ENCODE peak calls at places on chromosomes 12 and 14, in eight cellular contexts. One of them, this sample, is unnamed. For H3K9me3, the result is how much of the 10 kb centered on the place peaks cover.

GRCh38 chr14:104235686-104236085 is 97.3 kb downstream of the KIF26A start:
- DNase-seq in IMR-90: no peak
- DNase-seq in spleen: peak
- DNase-seq in A549: no peak
- DNase-seq in gastrocnemius medialis: no peak
- DNase-seq in H1: no peak
- DNase-seq in body of pancreas: peak
- DNase-seq in ovary: peak
- DNase-seq in this sample: no peak

GRCh38 chr14:28461379-28461778 is 305.2 kb upstream of the FOXG1 start:
- DNase-seq in IMR-90: no peak
- DNase-seq in spleen: no peak
- DNase-seq in A549: peak
- DNase-seq in gastrocnemius medialis: no peak
- DNase-seq in H1: no peak
- DNase-seq in body of pancreas: no peak
- DNase-seq in ovary: no peak
- DNase-seq in this sample: no peak

GRCh38 chr14:101964297-101965144 is at the start of gene DYNC1H1:
- DNase-seq in IMR-90: peak
- DNase-seq in spleen: peak
- DNase-seq in A549: peak
- DNase-seq in gastrocnemius medialis: peak
- DNase-seq in H1: peak
- DNase-seq in body of pancreas: peak
- DNase-seq in ovary: peak
- DNase-seq in this sample: peak

GRCh38 chr12:45775465-45775864 is 46.0 kb downstream of the ARID2 start:
- DNase-seq in IMR-90: no peak
- DNase-seq in spleen: no peak
- DNase-seq in A549: no peak
- DNase-seq in gastrocnemius medialis: no peak
- DNase-seq in H1: no peak
- DNase-seq in body of pancreas: no peak
- DNase-seq in ovary: no peak
- DNase-seq in this sample: no peak

GRCh38 chr14:69693823-69694729 is 72.9 kb upstream of the SRSF5 start:
- DNase-seq in IMR-90: no peak
- DNase-seq in spleen: peak
- DNase-seq in A549: peak
- DNase-seq in gastrocnemius medialis: no peak
- DNase-seq in H1: no peak
- DNase-seq in body of pancreas: peak
- DNase-seq in ovary: peak
- DNase-seq in this sample: no peak

GRCh38 chr12:41223600-41223999 is 35.5 kb downstream of the PDZRN4 start:
- DNase-seq in IMR-90: no peak
- DNase-seq in spleen: no peak
- DNase-seq in A549: no peak
- DNase-seq in gastrocnemius medialis: no peak
- DNase-seq in H1: no peak
- DNase-seq in body of pancreas: no peak
- DNase-seq in ovary: no peak
- DNase-seq in this sample: no peak

GRCh38 chr12:109999649-109999971 is 380 bp downstream of the ANKRD13A start:
- DNase-seq in IMR-90: no peak
- DNase-seq in spleen: no peak
- DNase-seq in A549: no peak
- DNase-seq in gastrocnemius medialis: no peak
- DNase-seq in H1: no peak
- DNase-seq in body of pancreas: peak
- DNase-seq in ovary: no peak
- DNase-seq in this sample: no peak

GRCh38 chr14:72476657-72477499 is 417.0 kb downstream of the DPF3 start:
- DNase-seq in IMR-90: peak
- DNase-seq in spleen: no peak
- DNase-seq in A549: peak
- DNase-seq in gastrocnemius medialis: peak
- DNase-seq in H1: peak
- DNase-seq in body of pancreas: no peak
- DNase-seq in ovary: no peak
- DNase-seq in this sample: no peak

GRCh38 chr12:11944321-11944720 is 126.4 kb upstream of the BCL2L14 start:
- DNase-seq in IMR-90: no peak
- DNase-seq in spleen: no peak
- DNase-seq in A549: no peak
- DNase-seq in gastrocnemius medialis: no peak
- DNase-seq in H1: no peak
- DNase-seq in body of pancreas: no peak
- DNase-seq in ovary: no peak
- DNase-seq in this sample: peak

GRCh38 chr14:90820958-90821357 is 4.7 kb upstream of the TTC7B start:
- DNase-seq in IMR-90: peak
- DNase-seq in spleen: peak
- DNase-seq in A549: no peak
- DNase-seq in gastrocnemius medialis: no peak
- DNase-seq in H1: no peak
- DNase-seq in body of pancreas: peak
- DNase-seq in ovary: no peak
- DNase-seq in this sample: no peak

GRCh38 chr12:131454418-131455217 is 256.3 kb upstream of the SFSWAP start:
- DNase-seq in IMR-90: no peak
- DNase-seq in spleen: peak
- DNase-seq in A549: peak
- DNase-seq in gastrocnemius medialis: no peak
- DNase-seq in H1: peak
- DNase-seq in body of pancreas: peak
- DNase-seq in ovary: peak
- DNase-seq in this sample: no peak

GRCh38 chr12:46296822-46297221 is 28.0 kb upstream of the SLC38A1 start:
- DNase-seq in IMR-90: no peak
- DNase-seq in spleen: no peak
- DNase-seq in A549: no peak
- DNase-seq in gastrocnemius medialis: no peak
- DNase-seq in H1: no peak
- DNase-seq in body of pancreas: no peak
- DNase-seq in ovary: no peak
- DNase-seq in this sample: no peak

GRCh38 chr12:133135747-133136146 is 5.3 kb downstream of the ZNF10 start:
- DNase-seq in IMR-90: no peak
- DNase-seq in spleen: no peak
- DNase-seq in A549: no peak
- DNase-seq in gastrocnemius medialis: no peak
- DNase-seq in H1: no peak
- DNase-seq in body of pancreas: no peak
- DNase-seq in ovary: no peak
- DNase-seq in this sample: no peak
- H3K9me3 ChIP-seq in IMR-90: under half
- H3K9me3 ChIP-seq in spleen: half or more
- H3K9me3 ChIP-seq in A549: half or more
- H3K9me3 ChIP-seq in gastrocnemius medialis: under half
- H3K9me3 ChIP-seq in H1: under half
- H3K9me3 ChIP-seq in body of pancreas: under half
- H3K9me3 ChIP-seq in ovary: half or more
- H3K9me3 ChIP-seq in this sample: under half

GRCh38 chr12:32298917-32299316 is 100.4 kb upstream of the FGD4 start:
- DNase-seq in IMR-90: no peak
- DNase-seq in spleen: no peak
- DNase-seq in A549: no peak
- DNase-seq in gastrocnemius medialis: no peak
- DNase-seq in H1: no peak
- DNase-seq in body of pancreas: no peak
- DNase-seq in ovary: no peak
- DNase-seq in this sample: no peak
- TF ChIP-seq POLR2A in IMR-90: no peak
- TF ChIP-seq POLR2A in spleen: no peak
- TF ChIP-seq POLR2A in A549: no peak
- TF ChIP-seq POLR2A in gastrocnemius medialis: no peak
- TF ChIP-seq POLR2A in H1: no peak
- TF ChIP-seq POLR2A in body of pancreas: no peak
- TF ChIP-seq POLR2A in ovary: no peak
- TF ChIP-seq POLR2A in this sample: no peak

GRCh38 chr12:132535046-132535445 is 45.1 kb downstream of the FBRSL1 start:
- DNase-seq in IMR-90: no peak
- DNase-seq in spleen: no peak
- DNase-seq in A549: no peak
- DNase-seq in gastrocnemius medialis: no peak
- DNase-seq in H1: no peak
- DNase-seq in body of pancreas: no peak
- DNase-seq in ovary: no peak
- DNase-seq in this sample: no peak
- H3K9me3 ChIP-seq in IMR-90: under half
- H3K9me3 ChIP-seq in spleen: under half
- H3K9me3 ChIP-seq in A549: half or more
- H3K9me3 ChIP-seq in gastrocnemius medialis: under half
- H3K9me3 ChIP-seq in H1: half or more
- H3K9me3 ChIP-seq in body of pancreas: under half
- H3K9me3 ChIP-seq in ovary: under half
- H3K9me3 ChIP-seq in this sample: under half

DNA sequence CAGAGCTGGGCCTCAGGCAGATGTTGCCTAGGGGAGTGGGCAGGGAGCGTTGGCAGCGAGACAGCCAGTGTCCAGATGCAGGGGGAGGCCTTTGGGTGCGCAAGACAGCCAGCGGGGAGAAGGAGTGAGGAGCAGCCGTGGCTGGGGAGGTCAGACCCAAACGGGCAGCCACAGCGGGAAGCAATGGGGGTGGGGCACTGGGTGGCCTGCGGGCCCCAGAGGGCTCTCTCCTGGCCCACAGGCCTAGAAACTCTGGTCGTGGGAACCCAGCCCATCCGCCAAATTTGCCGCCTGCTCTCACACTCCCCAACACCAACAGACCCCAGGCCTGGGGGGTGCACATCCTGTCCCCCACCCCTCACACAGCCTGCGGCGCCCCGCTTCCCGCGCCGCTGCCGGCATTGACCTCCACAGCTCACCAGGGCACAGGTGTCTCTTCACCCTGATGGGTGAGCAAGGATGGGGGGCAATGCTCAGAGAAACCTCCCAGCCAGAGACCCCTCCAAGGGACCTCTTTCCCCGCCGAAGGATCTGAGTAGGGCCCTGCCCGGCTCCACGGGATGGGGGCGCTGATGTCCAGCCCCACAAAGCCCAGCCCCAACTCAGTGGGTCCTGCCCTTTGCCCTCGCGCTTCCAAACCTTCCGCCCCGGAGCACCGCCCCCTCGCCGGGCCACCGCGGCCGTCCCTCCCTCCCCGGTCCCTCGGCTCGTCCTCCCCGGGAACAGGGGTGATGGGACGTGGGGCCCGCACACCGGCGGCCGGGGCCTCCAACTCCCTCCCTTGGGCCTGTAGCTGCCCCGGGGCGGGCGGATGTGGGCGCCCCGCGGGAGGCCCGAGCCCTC is 781 bp downstream of the HDAC7 start:
- DNase-seq in IMR-90: no peak
- DNase-seq in spleen: peak
- DNase-seq in A549: peak
- DNase-seq in gastrocnemius medialis: peak
- DNase-seq in H1: no peak
- DNase-seq in body of pancreas: peak
- DNase-seq in ovary: peak
- DNase-seq in this sample: no peak
- TF ChIP-seq POLR2A in IMR-90: no peak
- TF ChIP-seq POLR2A in spleen: no peak
- TF ChIP-seq POLR2A in A549: peak
- TF ChIP-seq POLR2A in gastrocnemius medialis: no peak
- TF ChIP-seq POLR2A in H1: no peak
- TF ChIP-seq POLR2A in body of pancreas: peak
- TF ChIP-seq POLR2A in ovary: peak
- TF ChIP-seq POLR2A in this sample: peak

DNA sequence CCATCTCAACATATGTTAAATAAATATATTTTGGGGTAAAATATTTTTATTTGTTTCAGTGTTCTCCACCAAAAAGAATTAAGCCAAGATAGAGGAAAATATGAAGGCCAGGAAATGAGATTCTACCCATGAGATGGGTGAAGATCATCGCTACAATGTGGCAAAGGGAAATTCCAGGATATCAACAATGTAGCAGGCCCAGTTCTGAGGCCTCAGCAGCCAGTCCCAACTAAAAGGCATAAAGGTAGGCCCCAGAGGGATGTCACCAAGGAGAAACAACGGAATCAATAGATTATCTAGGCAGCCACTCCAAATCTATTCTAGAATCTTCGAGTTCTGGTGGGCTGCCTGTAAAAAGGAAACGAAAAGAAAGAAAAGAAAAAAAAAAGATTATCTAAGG is 33.0 kb upstream of the MMP19 start:
- DNase-seq in IMR-90: no peak
- DNase-seq in spleen: no peak
- DNase-seq in A549: no peak
- DNase-seq in gastrocnemius medialis: no peak
- DNase-seq in H1: no peak
- DNase-seq in body of pancreas: no peak
- DNase-seq in ovary: no peak
- DNase-seq in this sample: no peak
- H3K9me3 ChIP-seq in IMR-90: under half
- H3K9me3 ChIP-seq in spleen: under half
- H3K9me3 ChIP-seq in A549: under half
- H3K9me3 ChIP-seq in gastrocnemius medialis: under half
- H3K9me3 ChIP-seq in H1: under half
- H3K9me3 ChIP-seq in body of pancreas: under half
- H3K9me3 ChIP-seq in ovary: under half
- H3K9me3 ChIP-seq in this sample: under half

DNA sequence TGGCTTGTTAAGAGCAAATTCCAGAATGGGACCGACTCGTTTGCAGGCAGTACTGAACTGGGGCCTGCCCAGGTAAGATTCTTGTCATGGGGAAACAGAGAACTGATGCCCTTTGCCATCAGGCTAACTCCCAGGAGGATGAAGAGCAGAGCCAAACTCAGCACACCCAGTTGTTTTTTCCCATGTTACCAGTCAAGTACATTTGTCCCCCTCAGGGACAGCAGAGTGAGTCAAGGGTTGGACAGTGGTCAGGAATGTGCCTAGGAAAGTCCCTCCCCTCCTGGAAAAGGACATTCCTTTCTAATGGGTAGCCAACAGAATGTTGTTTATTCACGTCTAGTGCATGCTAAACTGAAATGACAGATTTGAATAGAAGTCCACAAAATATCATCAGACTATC is 1.6 kb downstream of the ART4 start:
- DNase-seq in IMR-90: peak
- DNase-seq in spleen: no peak
- DNase-seq in A549: peak
- DNase-seq in gastrocnemius medialis: peak
- DNase-seq in H1: no peak
- DNase-seq in body of pancreas: peak
- DNase-seq in ovary: no peak
- DNase-seq in this sample: no peak
- TF ChIP-seq POLR2A in IMR-90: no peak
- TF ChIP-seq POLR2A in spleen: no peak
- TF ChIP-seq POLR2A in A549: no peak
- TF ChIP-seq POLR2A in gastrocnemius medialis: no peak
- TF ChIP-seq POLR2A in H1: no peak
- TF ChIP-seq POLR2A in body of pancreas: no peak
- TF ChIP-seq POLR2A in ovary: no peak
- TF ChIP-seq POLR2A in this sample: no peak

This sample was measured in esophagus muscularis mucosa.